ENCODE peak calls at places on chromosomes 1 and 21, in seven cellular contexts. J is uterus, G is GM20000, T is cardiac fibroblast, F is HFF-Myc, E is foreskin melanocyte, I is tibial nerve. P is an unnamed sample.

GRCh38 chr21:45270306-45270821 is 17.3 kb downstream of the POFUT2 start:
- DNase-seq in T (no peak), F (no peak), G (no peak), I (peak), E (no peak), J (no peak), P (no peak)

GRCh38 chr1:229028987-229029550 is 241.8 kb upstream of the RAB4A start:
- DNase-seq in G (no peak), J (no peak), T (no peak), E (no peak), I (no peak), F (no peak), P (no peak)

GRCh38 chr1:40704817-40705733 is 13.6 kb downstream of the NFYC start:
- DNase-seq in J (no peak), F (no peak), G (no peak), E (no peak), T (no peak), I (no peak), P (no peak)

GRCh38 chr1:180927841-180928240 is 15.1 kb downstream of the KIAA1614 start:
- DNase-seq in F (no peak), G (no peak), J (no peak), I (no peak), T (peak), E (no peak), P (no peak)

GRCh38 chr1:65688215-65688566 is 104.5 kb upstream of the PDE4B start:
- DNase-seq in J (no peak), E (no peak), I (no peak), G (no peak), T (no peak), F (no peak), P (no peak)

GRCh38 chr1:98323396-98323795 is 338.1 kb upstream of the SNX7 start:
- DNase-seq in I (no peak), G (no peak), E (peak), J (no peak), T (peak), F (peak), P (no peak)

GRCh38 chr1:172143384-172144025 is 277.0 kb upstream of the C1orf105 start:
- DNase-seq in I (no peak), T (peak), F (peak), J (no peak), E (no peak), G (no peak), P (no peak)

GRCh38 chr21:38982804-38983203 is 177.1 kb downstream of the ETS2 start:
- DNase-seq in G (no peak), J (no peak), E (no peak), F (no peak), I (no peak), T (no peak), P (no peak)

GRCh38 chr1:172966844-172967540 is 83.7 kb downstream of the TNFSF18 start:
- DNase-seq in J (no peak), E (no peak), F (no peak), G (no peak), I (no peak), T (no peak), P (no peak)

GRCh38 chr21:26842300-26842699 is 2.9 kb downstream of the ADAMTS1 start:
- DNase-seq in T (peak), I (no peak), E (no peak), F (no peak), G (no peak), J (no peak), P (no peak)

GRCh38 chr1:2610036-2610720 is 22.6 kb downstream of the MMEL1 start:
- DNase-seq in E (no peak), I (no peak), G (no peak), F (no peak), J (no peak), T (no peak), P (no peak)

GRCh38 chr1:90712153-90712930 is 4.8 kb downstream of the BARHL2 start:
- DNase-seq in T (no peak), J (no peak), E (no peak), F (no peak), I (no peak), G (peak), P (no peak)

P was measured in CD8-positive, alpha-beta memory T cell.